ENCODE peak calls at places on chromosomes 2 and 18, in six cellular contexts. I, W, N, X, H and C are unnamed samples.

GRCh38 chr2:2542966-2543555 is 212.0 kb upstream of the MYT1L start:
- DNase-seq in N (no peak), I (no peak), W (no peak), X (no peak), H (no peak), C (no peak)

GRCh38 chr2:239291505-239292350 is 109.1 kb downstream of the HDAC4 start:
- DNase-seq in X (no peak), H (no peak), W (peak; percentile 21), N (peak; percentile 50), I (no peak), C (no peak)

GRCh38 chr2:158045362-158045761 is 56.3 kb upstream of the UPP2 start:
- DNase-seq in H (no peak), N (no peak), I (no peak), X (no peak), W (no peak), C (no peak)

GRCh38 chr18:5057348-5058012 is 139.6 kb downstream of the AKAIN1 start:
- DNase-seq in W (peak; percentile 54), N (no peak), I (peak; percentile 21), X (no peak), H (peak; percentile 53), C (peak; percentile 50)

GRCh38 chr2:72092099-72092498 is 55.6 kb downstream of the CYP26B1 start:
- DNase-seq in I (no peak), X (no peak), N (no peak), W (no peak), H (no peak), C (peak; percentile 53)

GRCh38 chr2:144364988-144365738 is 154.8 kb downstream of the ZEB2 start:
- DNase-seq in X (no peak), W (no peak), H (peak; percentile 93), I (no peak), N (no peak), C (peak; percentile 14)

GRCh38 chr2:120456867-120457266 is 110.9 kb downstream of the INHBB start:
- DNase-seq in X (no peak), I (no peak), H (no peak), N (no peak), W (no peak), C (no peak)

GRCh38 chr18:13372405-13372995 is 153.9 kb downstream of the LDLRAD4 start:
- DNase-seq in I (no peak), N (no peak), W (no peak), X (no peak), H (no peak), C (no peak)

GRCh38 chr2:46268196-46268595 is 29.0 kb upstream of the EPAS1 start:
- DNase-seq in W (no peak), N (no peak), I (no peak), X (no peak), H (no peak), C (no peak)

GRCh38 chr2:235613671-235614070 is 119.8 kb downstream of the AGAP1 start:
- DNase-seq in W (no peak), X (no peak), I (no peak), N (no peak), H (no peak), C (no peak)

GRCh38 chr2:237530472-237531433 is 35.6 kb upstream of the PRLH start:
- DNase-seq in I (no peak), H (no peak), X (no peak), W (no peak), N (no peak), C (no peak)

GRCh38 chr2:136115183-136115751 is 2.7 kb downstream of the CXCR4 start:
- DNase-seq in H (no peak), W (no peak), X (no peak), I (no peak), N (no peak), C (no peak)
- H3K4me3 ChIP-seq in H (no peak overlapping the region), W (peak overlapping the region; percentile 61), X (no peak overlapping the region), I (no peak overlapping the region), N (peak overlapping the region; percentile 62), C (no peak overlapping the region)

DNA sequence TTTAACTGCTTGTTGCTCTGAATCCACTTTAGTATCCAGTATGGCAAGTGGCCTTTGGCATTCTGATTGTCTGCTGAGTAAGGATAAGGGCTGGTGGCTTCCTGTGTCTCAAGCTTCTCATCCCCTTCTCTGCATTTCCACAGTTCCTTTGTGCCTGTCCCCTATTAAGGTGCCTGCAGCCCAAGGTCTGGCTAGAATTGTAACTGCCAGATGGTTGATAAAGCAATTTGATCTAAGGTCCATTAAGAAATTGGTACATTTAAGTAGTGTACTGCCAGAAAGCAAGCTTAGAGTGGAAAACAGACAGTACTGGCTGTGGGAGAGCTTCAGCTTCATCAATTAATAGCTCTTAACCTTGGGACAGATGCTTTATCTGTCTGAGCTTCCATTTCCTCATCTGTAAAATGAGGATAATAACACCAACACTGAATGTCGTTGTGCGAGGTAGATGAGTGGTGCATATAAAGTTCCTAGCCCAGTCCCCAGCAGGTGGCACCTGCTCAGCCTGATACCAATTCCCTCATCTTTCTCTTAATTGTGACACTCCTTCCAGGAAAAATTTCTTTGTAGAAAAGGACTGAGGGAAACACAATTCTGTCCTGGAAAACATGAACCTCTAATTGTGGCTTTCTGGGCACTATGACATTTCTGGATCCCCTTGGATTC is 570.6 kb upstream of the GCFC2 start:
- DNase-seq in X (no peak), W (no peak), H (no peak), I (no peak), N (no peak), C (no peak)
- TF ChIP-seq CTCF in X (no peak), W (no peak), H (no peak), I (no peak), N (no peak), C (no peak)

GRCh38 chr18:57797209-57797651 is 5.9 kb downstream of the ATP8B1 start:
- DNase-seq in N (no peak), H (no peak), X (no peak), W (no peak), I (no peak), C (no peak)
- H3K4me3 ChIP-seq in N (no peak overlapping the region), H (no peak overlapping the region), X (no peak overlapping the region), W (no peak overlapping the region), I (no peak overlapping the region), C (no peak overlapping the region)

DNA sequence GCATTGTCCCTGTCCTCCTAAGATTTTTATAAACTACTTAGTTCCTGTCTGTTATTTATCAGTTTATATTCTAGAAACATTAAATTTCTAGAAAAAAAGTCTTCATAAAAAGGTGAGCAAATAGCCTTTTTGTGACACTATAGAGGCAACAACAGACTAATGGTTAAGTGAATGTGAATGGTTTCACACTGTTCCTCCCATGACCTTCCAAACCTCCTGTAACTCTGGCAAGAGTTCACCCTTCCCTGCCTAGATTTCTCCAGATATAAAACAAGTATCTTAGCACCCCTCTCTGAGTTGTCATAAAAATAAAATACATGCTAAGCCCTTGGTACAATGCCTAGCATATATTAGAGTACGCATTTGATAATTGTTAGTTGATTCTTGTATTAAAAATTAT is 29.2 kb downstream of the COBLL1 start:
- DNase-seq in H (no peak), I (no peak), X (no peak), W (no peak), N (no peak), C (no peak)
- TF ChIP-seq CTCF in H (no peak), I (no peak), X (no peak), W (no peak), N (no peak), C (no peak)

GRCh38 chr2:187862715-187863114 is 308.5 kb upstream of the TFPI start:
- DNase-seq in H (no peak), N (no peak), X (no peak), I (no peak), W (no peak), C (no peak)

GRCh38 chr2:187853413-187853812 is 299.2 kb upstream of the TFPI start:
- DNase-seq in W (no peak), I (no peak), H (no peak), N (no peak), X (no peak), C (no peak)

GRCh38 chr2:187854801-187855200 is 300.6 kb upstream of the TFPI start:
- DNase-seq in N (no peak), W (no peak), I (no peak), X (no peak), H (no peak), C (no peak)

GRCh38 chr2:187855689-187856088 is 301.5 kb upstream of the TFPI start:
- DNase-seq in I (no peak), N (peak; percentile 64), H (no peak), X (peak; percentile 41), W (no peak), C (no peak)

GRCh38 chr2:187857826-187858225 is 303.6 kb upstream of the TFPI start:
- DNase-seq in N (no peak), W (no peak), X (no peak), H (no peak), I (no peak), C (no peak)
- H3K4me3 ChIP-seq in N (no peak overlapping the region), W (no peak overlapping the region), X (no peak overlapping the region), H (no peak overlapping the region), I (no peak overlapping the region), C (no peak overlapping the region)

DNA sequence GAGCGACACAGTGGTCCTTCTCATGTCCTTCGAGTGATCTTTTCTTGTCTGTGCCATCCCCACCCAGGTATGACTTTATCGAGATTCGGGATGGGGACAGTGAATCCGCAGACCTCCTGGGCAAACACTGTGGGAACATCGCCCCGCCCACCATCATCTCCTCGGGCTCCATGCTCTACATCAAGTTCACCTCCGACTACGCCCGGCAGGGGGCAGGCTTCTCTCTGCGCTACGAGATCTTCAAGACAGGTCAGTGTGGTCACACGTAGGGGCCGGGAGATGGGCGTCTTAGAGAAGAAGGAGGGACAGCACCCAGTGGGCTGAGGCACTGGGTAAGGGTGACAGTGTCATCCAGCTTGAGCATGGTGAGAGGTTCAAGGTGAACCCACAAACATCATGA is 33.8 kb downstream of the NRP2 start:
- DNase-seq in H (no peak), N (no peak), X (no peak), W (no peak), I (peak; percentile 37), C (peak; percentile 40)
- TF ChIP-seq CTCF in H (peak; percentile 19), N (peak; percentile 23), X (peak; percentile 25), W (no peak), I (peak; percentile 24), C (peak; percentile 21)

GRCh38 chr2:112322919-112323318 is 47.5 kb downstream of the ZC3H6 start:
- DNase-seq in I (no peak), H (no peak), X (no peak), W (no peak), N (no peak), C (no peak)
- H3K4me3 ChIP-seq in I (no peak overlapping the region), H (no peak overlapping the region), X (no peak overlapping the region), W (no peak overlapping the region), N (no peak overlapping the region), C (no peak overlapping the region)

GRCh38 chr2:140586379-140586778 is 1544.4 kb downstream of the LRP1B start:
- DNase-seq in I (peak; percentile 27), H (no peak), W (no peak), N (no peak), X (no peak), C (peak; percentile 58)
- TF ChIP-seq CTCF in I (peak; percentile 48), H (peak; percentile 52), W (peak; percentile 33), N (peak; percentile 42), X (no peak), C (peak; percentile 79)